ENCODE peak calls at places on chromosomes 13 and 19, in five cellular contexts. N is GM23248; E is left cardiac atrium; P is dermis blood vessel endothelial cell; J is activated effector memory CD4-positive, alpha-beta T cell treated with Interleukin-2 at 50 U/mL for 16 hours. O is an unnamed sample.

GRCh38 chr19:32318884-32319520 is 26.4 kb upstream of the ZNF507 start:
- DNase-seq in N (peak; percentile 34), E (no peak), P (no peak), J (no peak), O (no peak)

GRCh38 chr19:572891-573825 is 762 bp downstream of the BSG start:
- DNase-seq in N (peak; percentile 82), E (peak; percentile 59), P (peak; percentile 73), J (no peak), O (no peak)

GRCh38 chr19:37506387-37507166 is at the start of gene ZNF793:
- DNase-seq in N (peak; percentile 80), E (peak; percentile 87), P (peak; percentile 75), J (peak; percentile 72), O (peak; percentile 66)

GRCh38 chr13:111184685-111185401 is 69.7 kb downstream of the ARHGEF7 start:
- DNase-seq in N (no peak), E (no peak), P (peak; percentile 65), J (peak; percentile 16), O (no peak)

GRCh38 chr19:33348301-33349010 is 25.1 kb upstream of the CEBPG start:
- DNase-seq in N (peak; percentile 65), E (no peak), P (no peak), J (no peak), O (no peak)

GRCh38 chr13:55820817-55821216 is 1319.9 kb upstream of the PRR20A start:
- DNase-seq in N (no peak), E (no peak), P (no peak), J (no peak), O (no peak)

GRCh38 chr13:28129911-28130693 is 8.2 kb upstream of the PAN3 start:
- DNase-seq in N (no peak), E (no peak), P (no peak), J (no peak), O (no peak)

GRCh38 chr19:39136225-39136940 is 10.8 kb downstream of the PAK4 start:
- DNase-seq in N (no peak), E (peak; percentile 60), P (no peak), J (no peak), O (no peak)

GRCh38 chr13:31850041-31850440 is 110.7 kb downstream of the RXFP2 start:
- DNase-seq in N (no peak), E (no peak), P (no peak), J (no peak), O (no peak)

GRCh38 chr13:75364131-75364713 is 117.7 kb downstream of the TBC1D4 start:
- DNase-seq in N (no peak), E (no peak), P (peak; percentile 68), J (no peak), O (no peak)

GRCh38 chr13:40096357-40096911 is 441.0 kb downstream of the COG6 start:
- DNase-seq in N (no peak), E (no peak), P (no peak), J (peak; percentile 10), O (no peak)

GRCh38 chr19:4911314-4911713 is 2.0 kb downstream of the UHRF1 start:
- DNase-seq in N (peak; percentile 59), E (no peak), P (no peak), J (no peak), O (no peak)

GRCh38 chr13:110329258-110329657 is 22.2 kb downstream of the COL4A2 start:
- DNase-seq in N (no peak), E (no peak), P (no peak), J (no peak), O (no peak)

GRCh38 chr13:75635101-75635620 is 969 bp upstream of the LMO7 start:
- DNase-seq in N (peak; percentile 60), E (no peak), P (no peak), J (no peak), O (no peak)

GRCh38 chr13:113852536-113853517 is 11.0 kb downstream of the GAS6 start:
- DNase-seq in N (no peak), E (no peak), P (no peak), J (no peak), O (no peak)

GRCh38 chr13:99386495-99386894 is 79.3 kb upstream of the GPR183 start:
- DNase-seq in N (no peak), E (no peak), P (no peak), J (no peak), O (no peak)

GRCh38 chr13:39599842-39600241 is 3.2 kb downstream of the LHFPL6 start:
- DNase-seq in N (peak; percentile 27), E (no peak), P (no peak), J (no peak), O (no peak)

GRCh38 chr13:75217949-75218348 is 264.0 kb downstream of the TBC1D4 start:
- DNase-seq in N (peak; percentile 57), E (no peak), P (no peak), J (no peak), O (no peak)

GRCh38 chr19:38034153-38034835 is 127.3 kb downstream of the SIPA1L3 start:
- DNase-seq in N (peak; percentile 40), E (no peak), P (peak; percentile 89), J (no peak), O (no peak)

GRCh38 chr19:33393286-33394005 is 19.9 kb downstream of the CEBPG start:
- DNase-seq in N (peak; percentile 28), E (no peak), P (no peak), J (no peak), O (no peak)

GRCh38 chr13:33076451-33076992 is 60.3 kb downstream of the KL start:
- DNase-seq in N (no peak), E (no peak), P (no peak), J (no peak), O (no peak)

GRCh38 chr19:49333426-49334288 is 1.5 kb upstream of the CD37 start:
- DNase-seq in N (peak; percentile 61), E (no peak), P (peak; percentile 40), J (peak; percentile 64), O (peak; percentile 49)

GRCh38 chr19:5115351-5115750 is 146.4 kb downstream of the KDM4B start:
- DNase-seq in N (no peak), E (no peak), P (no peak), J (no peak), O (no peak)

GRCh38 chr13:28485097-28485496 is 9.8 kb downstream of the FLT1 start:
- DNase-seq in N (no peak), E (no peak), P (no peak), J (no peak), O (no peak)

GRCh38 chr13:58933475-58933874 is 1230.3 kb downstream of the DIAPH3 start:
- DNase-seq in N (no peak), E (no peak), P (no peak), J (no peak), O (no peak)

GRCh38 chr19:35388277-35389054 is 17.6 kb downstream of the GPR42 start:
- DNase-seq in N (no peak), E (no peak), P (no peak), J (no peak), O (no peak)

GRCh38 chr19:16258440-16258903 is 60.8 kb downstream of the AP1M1 start:
- DNase-seq in N (no peak), E (peak; percentile 83), P (peak; percentile 96), J (no peak), O (no peak)

GRCh38 chr19:38713227-38713649 is 31.0 kb downstream of the CAPN12 start:
- DNase-seq in N (no peak), E (peak; percentile 81), P (no peak), J (no peak), O (no peak)

GRCh38 chr13:105878119-105878518 is 657.3 kb downstream of the EFNB2 start:
- DNase-seq in N (no peak), E (no peak), P (peak; percentile 62), J (no peak), O (no peak)

GRCh38 chr19:18945297-18945696 is 4.3 kb upstream of the HOMER3 start:
- DNase-seq in N (no peak), E (no peak), P (no peak), J (no peak), O (no peak)

GRCh38 chr19:9151367-9151766 is 11.2 kb downstream of the ZNF317 start:
- DNase-seq in N (no peak), E (no peak), P (no peak), J (no peak), O (no peak)

GRCh38 chr19:40607311-40607871 is 6.2 kb downstream of the LTBP4 start:
- DNase-seq in N (no peak), E (no peak), P (no peak), J (no peak), O (no peak)

GRCh38 chr19:52622261-52622660 is 15.9 kb downstream of the ZNF83 start:
- DNase-seq in N (no peak), E (no peak), P (no peak), J (no peak), O (no peak)

GRCh38 chr13:51324714-51325440 is 14.6 kb upstream of the SERPINE3 start:
- DNase-seq in N (no peak), E (no peak), P (no peak), J (no peak), O (no peak)

GRCh38 chr13:80547341-80547740 is 206.4 kb upstream of the SPRY2 start:
- DNase-seq in N (no peak), E (no peak), P (peak; percentile 77), J (no peak), O (no peak)